ENCODE peak calls at places on chromosomes 12 and 14, in eight cellular contexts. W is T-cell, R is iris pigment epithelial cell, U is left ventricle myocardium inferior, P is left lung, V is EL, A is LNCaP clone FGC, L is Caki2. H is an unnamed sample.

GRCh38 chr12:115623764-115624334 is 653.6 kb downstream of the MED13L start:
- DNase-seq in W (no peak), R (no peak), U (peak), P (no peak), V (no peak), A (no peak), L (no peak), H (no peak)

GRCh38 chr12:13505636-13506035 is 309.1 kb downstream of the EMP1 start:
- DNase-seq in W (no peak), R (no peak), U (no peak), P (no peak), V (no peak), A (no peak), L (no peak), H (no peak)

GRCh38 chr12:103632554-103633216 is 45.6 kb downstream of the STAB2 start:
- DNase-seq in W (peak), R (peak), U (no peak), P (peak), V (peak), A (no peak), L (peak), H (peak)

GRCh38 chr12:50925342-50925651 is 27.0 kb upstream of the HIGD1C start:
- DNase-seq in W (peak), R (no peak), U (no peak), P (no peak), V (no peak), A (no peak), L (no peak), H (no peak)

GRCh38 chr14:49405291-49405690 is 180.9 kb downstream of the RPS29 start:
- DNase-seq in W (no peak), R (peak), U (no peak), P (no peak), V (peak), A (no peak), L (no peak), H (peak)

GRCh38 chr12:45259732-45260480 is 44.0 kb downstream of the ANO6 start:
- DNase-seq in W (no peak), R (peak), U (no peak), P (no peak), V (peak), A (peak), L (peak), H (peak)

GRCh38 chr12:90305379-90305778 is 596.7 kb upstream of the ATP2B1 start:
- DNase-seq in W (no peak), R (no peak), U (no peak), P (no peak), V (no peak), A (peak), L (no peak), H (no peak)

GRCh38 chr14:55721353-55721752 is 141.3 kb downstream of the KTN1 start:
- DNase-seq in W (no peak), R (peak), U (no peak), P (no peak), V (peak), A (no peak), L (peak), H (peak)

GRCh38 chr12:124302807-124303578 is 8.1 kb downstream of the RFLNA start:
- DNase-seq in W (no peak), R (no peak), U (no peak), P (no peak), V (no peak), A (no peak), L (no peak), H (no peak)

GRCh38 chr14:95231966-95232365 is 74.6 kb upstream of the DICER1 start:
- DNase-seq in W (no peak), R (no peak), U (no peak), P (no peak), V (no peak), A (no peak), L (no peak), H (no peak)

GRCh38 chr12:57320639-57321038 is 69.7 kb upstream of the STAC3 start:
- DNase-seq in W (no peak), R (peak), U (no peak), P (no peak), V (no peak), A (no peak), L (no peak), H (no peak)

GRCh38 chr14:100117647-100118376 is 41.6 kb downstream of the DEGS2 start:
- DNase-seq in W (no peak), R (no peak), U (no peak), P (no peak), V (no peak), A (no peak), L (no peak), H (no peak)

GRCh38 chr12:16323010-16323409 is 24.4 kb upstream of the MGST1 start:
- DNase-seq in W (no peak), R (peak), U (no peak), P (no peak), V (peak), A (no peak), L (no peak), H (peak)

GRCh38 chr12:105331805-105332251 is 1.3 kb downstream of the C12orf75 start:
- DNase-seq in W (no peak), R (no peak), U (no peak), P (no peak), V (peak), A (no peak), L (peak), H (no peak)

GRCh38 chr12:75489613-75490210 is 9.2 kb downstream of the GLIPR1 start:
- DNase-seq in W (no peak), R (peak), U (no peak), P (no peak), V (peak), A (peak), L (no peak), H (peak)

GRCh38 chr14:31059152-31059924 is 33.2 kb upstream of the STRN3 start:
- DNase-seq in W (no peak), R (peak), U (peak), P (peak), V (peak), A (no peak), L (no peak), H (peak)

GRCh38 chr14:77967110-77967509 is 167.2 kb downstream of the ADCK1 start:
- DNase-seq in W (no peak), R (no peak), U (no peak), P (no peak), V (no peak), A (no peak), L (no peak), H (no peak)

GRCh38 chr12:132158677-132159554 is 14.7 kb downstream of the NOC4L start:
- DNase-seq in W (no peak), R (no peak), U (peak), P (no peak), V (no peak), A (no peak), L (no peak), H (no peak)

GRCh38 chr14:100428727-100429126 is 105.6 kb downstream of the SLC25A47 start:
- DNase-seq in W (no peak), R (peak), U (no peak), P (no peak), V (peak), A (no peak), L (peak), H (peak)

GRCh38 chr12:19402211-19402610 is 37.1 kb upstream of the AEBP2 start:
- DNase-seq in W (no peak), R (no peak), U (no peak), P (no peak), V (no peak), A (no peak), L (no peak), H (no peak)

GRCh38 chr12:68063900-68064590 is 74.8 kb downstream of the IFNG-AS1 start:
- DNase-seq in W (no peak), R (no peak), U (no peak), P (no peak), V (no peak), A (no peak), L (no peak), H (no peak)

GRCh38 chr14:104985675-104986486 is at the start of gene CLBA1:
- DNase-seq in W (peak), R (peak), U (peak), P (peak), V (peak), A (peak), L (peak), H (peak)

GRCh38 chr12:104682790-104683279 is 226.1 kb downstream of the CHST11 start:
- DNase-seq in W (peak), R (no peak), U (no peak), P (no peak), V (no peak), A (no peak), L (no peak), H (no peak)